ENCODE peak calls at places on chromosomes 11 and 22, in five cellular contexts. B is fibroblast of lung, N is A549, U is AG09309, O is transverse colon. J is an unnamed sample.

GRCh38 chr22:29442976-29443375 is 4.6 kb downstream of the RFPL1 start:
- DNase-seq in B (no peak), U (no peak), O (no peak), N (no peak), J (no peak)

GRCh38 chr11:112582366-112582765 is 321.7 kb upstream of the PLET1 start:
- DNase-seq in B (no peak), N (no peak), O (no peak), U (no peak), J (no peak)

GRCh38 chr22:27554106-27554814 is 247.3 kb downstream of the MN1 start:
- DNase-seq in N (no peak), O (peak), B (peak), U (no peak), J (peak)

GRCh38 chr22:37428649-37429586 is 1.6 kb upstream of the ELFN2 start:
- DNase-seq in N (peak), U (no peak), O (peak), B (peak), J (peak)

GRCh38 chr11:114397349-114397982 is 2.8 kb downstream of the C11orf71 start:
- DNase-seq in O (no peak), N (no peak), U (no peak), B (peak), J (no peak)

GRCh38 chr11:81655351-81655750 is 1078.3 kb downstream of the FAM181B start:
- DNase-seq in N (no peak), B (peak), O (no peak), U (no peak), J (no peak)

GRCh38 chr11:101915811-101916291 is 471 bp downstream of the ANGPTL5 start:
- DNase-seq in U (peak), B (peak), O (no peak), N (peak), J (no peak)

GRCh38 chr11:60955566-60955965 is 3.6 kb upstream of the SLC15A3 start:
- DNase-seq in U (no peak), B (no peak), O (no peak), N (no peak), J (no peak)

DNA sequence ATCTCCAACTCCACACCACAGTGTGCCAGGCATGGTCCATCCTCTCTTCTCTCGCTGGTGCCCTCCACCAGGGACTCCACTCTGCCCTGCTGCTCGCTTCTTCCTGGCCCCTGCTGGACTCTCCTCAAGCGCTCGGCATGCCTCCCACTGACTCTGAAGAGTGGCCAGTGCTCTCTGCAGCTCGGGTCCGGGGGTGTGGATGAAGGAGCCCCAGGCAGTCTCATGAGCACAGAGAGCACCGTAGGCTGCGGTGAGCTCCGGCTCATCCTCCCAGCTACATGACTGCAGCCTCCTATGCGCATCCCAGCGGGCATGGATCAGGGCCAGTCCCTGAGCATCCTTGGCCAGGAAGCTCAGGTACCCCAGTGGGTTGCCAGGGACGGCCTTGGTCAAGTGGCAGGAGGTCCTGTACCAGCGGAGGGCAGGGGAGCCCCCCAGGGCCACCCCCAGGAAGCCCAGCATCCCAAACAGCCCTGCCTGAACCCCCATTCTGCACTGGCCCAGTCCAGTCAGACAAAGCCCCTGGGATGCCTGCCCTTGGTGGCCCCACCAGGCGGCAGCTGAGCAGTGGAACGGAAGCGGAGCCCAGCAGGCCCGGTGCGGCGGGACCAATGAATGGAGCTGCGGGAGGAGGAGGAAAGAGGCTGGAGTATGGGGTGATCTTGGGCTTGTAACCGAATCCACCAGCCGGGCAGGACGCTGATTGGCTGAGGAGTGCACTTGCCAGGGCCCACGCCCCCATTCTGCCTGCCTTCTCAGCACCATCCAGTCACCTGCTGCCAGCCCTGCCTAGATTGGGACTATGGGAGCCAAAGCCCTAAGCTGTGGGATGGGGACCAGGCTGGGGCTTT is at the start of gene PLA2G3:
- DNase-seq in N (no peak), O (no peak), B (peak), U (no peak), J (peak)
- TF ChIP-seq CTCF in N (no peak), O (no peak), B (no peak), U (peak), J (no peak)

GRCh38 chr11:104637652-104638170 is 260.5 kb downstream of the CASP12 start:
- DNase-seq in N (no peak), B (no peak), O (no peak), U (no peak), J (no peak)
- H3K4me3 ChIP-seq in N (no peak), B (no peak), O (no peak), U (no peak), J (no peak)

GRCh38 chr11:87501388-87501787 is 463.7 kb downstream of the TMEM135 start:
- DNase-seq in B (no peak), N (no peak), U (no peak), O (no peak), J (no peak)
- TF ChIP-seq CTCF in B (no peak), N (no peak), U (no peak), O (no peak), J (no peak)

GRCh38 chr11:74141274-74141695 is 29.5 kb downstream of the C2CD3 start:
- DNase-seq in O (peak), B (no peak), N (peak), U (no peak), J (no peak)
- H3K4me3 ChIP-seq in O (no peak), B (no peak), N (no peak), U (no peak), J (no peak)

GRCh38 chr11:57214087-57214395 is 23.0 kb downstream of the APLNR start:
- DNase-seq in O (no peak), U (no peak), N (no peak), B (peak), J (no peak)
- TF ChIP-seq CTCF in O (no peak), U (no peak), N (no peak), B (no peak), J (no peak)

GRCh38 chr11:864928-865327 is 22.3 kb downstream of the TSPAN4 start:
- DNase-seq in N (no peak), O (no peak), B (no peak), U (no peak), J (no peak)

GRCh38 chr11:867856-868358 is 25.3 kb downstream of the TSPAN4 start:
- DNase-seq in U (no peak), O (no peak), B (no peak), N (no peak), J (no peak)

GRCh38 chr11:866481-866880 is 23.8 kb downstream of the TSPAN4 start:
- DNase-seq in N (no peak), B (no peak), U (no peak), O (no peak), J (no peak)

GRCh38 chr11:864118-864827 is 21.6 kb downstream of the TSPAN4 start:
- DNase-seq in B (no peak), N (no peak), O (no peak), U (no peak), J (no peak)

DNA sequence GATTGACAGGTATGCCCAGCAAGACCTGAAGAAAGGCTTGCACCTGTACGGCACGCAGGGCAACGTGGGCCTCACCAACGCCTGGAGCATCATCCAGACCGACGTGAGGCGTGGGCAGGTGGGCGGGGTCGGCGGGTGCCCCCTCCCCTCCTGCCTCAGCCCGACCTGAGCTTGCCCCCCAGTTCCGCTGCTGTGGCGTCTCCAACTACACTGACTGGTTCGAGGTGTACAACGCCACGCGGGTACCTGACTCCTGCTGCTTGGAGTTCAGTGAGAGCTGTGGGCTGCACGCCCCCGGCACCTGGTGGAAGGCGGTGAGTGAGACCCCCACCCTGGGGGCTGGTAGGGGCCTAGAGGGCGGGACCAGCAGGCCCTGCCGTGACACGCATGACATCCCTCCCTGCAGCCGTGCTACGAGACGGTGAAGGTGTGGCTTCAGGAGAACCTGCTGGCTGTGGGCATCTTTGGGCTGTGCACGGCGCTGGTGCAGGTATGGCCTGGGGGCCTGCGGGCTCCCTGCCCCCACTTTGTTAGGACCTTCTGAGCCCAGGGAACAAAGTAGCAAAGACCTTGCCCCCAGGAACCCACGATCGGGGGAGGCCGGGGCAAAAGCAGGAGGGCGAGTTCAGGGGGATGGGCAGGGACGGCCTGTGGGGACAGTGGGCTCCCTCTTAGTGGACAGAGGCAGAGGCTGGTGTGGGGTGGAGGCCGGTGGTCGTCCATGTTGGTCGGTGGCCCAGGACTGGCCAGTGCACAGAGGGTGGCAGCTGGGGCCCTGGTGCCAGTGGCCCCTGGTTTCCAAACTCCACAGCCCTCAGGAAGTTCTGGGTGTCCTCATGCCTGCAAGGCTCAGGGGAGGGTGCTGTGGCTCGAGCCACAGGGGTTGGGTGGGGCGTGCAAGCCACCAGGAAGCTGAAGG is 23.1 kb downstream of the TSPAN4 start:
- DNase-seq in N (no peak), U (no peak), B (no peak), O (no peak), J (no peak)
- H3K4me3 ChIP-seq in N (no peak), U (no peak), B (no peak), O (no peak), J (no peak)

GRCh38 chr11:1224491-1225385 is 1.9 kb downstream of the MUC5B start:
- DNase-seq in N (peak), B (no peak), O (peak), U (no peak), J (no peak)

GRCh38 chr11:1225386-1226225 is 2.7 kb downstream of the MUC5B start:
- DNase-seq in O (peak), N (no peak), U (no peak), B (no peak), J (no peak)

GRCh38 chr11:1227551-1228182 is 4.8 kb downstream of the MUC5B start:
- DNase-seq in B (no peak), U (no peak), O (peak), N (no peak), J (no peak)

GRCh38 chr11:1226981-1227550 is 4.2 kb downstream of the MUC5B start:
- DNase-seq in B (no peak), U (no peak), N (peak), O (peak), J (no peak)

GRCh38 chr11:1226226-1226961 is 3.5 kb downstream of the MUC5B start:
- DNase-seq in N (no peak), B (no peak), U (no peak), O (peak), J (no peak)
- TF ChIP-seq CTCF in N (no peak), B (no peak), U (no peak), O (no peak), J (no peak)

DNA sequence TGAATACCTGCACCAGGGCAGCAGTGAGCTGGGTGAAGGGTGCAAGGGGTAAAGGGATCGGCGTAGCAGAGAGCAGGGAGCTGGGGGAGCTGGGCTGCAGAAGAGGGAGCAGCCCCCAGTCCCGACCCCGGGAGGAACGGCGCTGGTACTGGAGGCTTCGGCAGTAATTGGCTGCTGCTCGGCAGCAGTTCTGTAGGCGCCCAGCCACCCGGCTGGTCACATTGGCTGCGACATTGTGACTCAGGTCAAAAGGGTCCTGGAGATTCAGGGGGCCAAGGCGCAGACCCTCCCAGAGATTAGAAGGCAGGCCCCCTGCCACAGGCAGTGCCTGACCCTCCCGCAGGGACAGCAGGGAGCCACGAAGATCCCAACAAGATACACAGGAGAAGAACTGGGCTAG is 2.1 kb upstream of the EEF1G start:
- DNase-seq in U (no peak), B (no peak), O (no peak), N (no peak), J (no peak)
- H3K4me3 ChIP-seq in U (peak), B (no peak), O (no peak), N (no peak), J (peak)

GRCh38 chr22:20129747-20130014 is 1.9 kb upstream of the ZDHHC8 start:
- DNase-seq in B (no peak), O (no peak), U (no peak), N (no peak), J (no peak)

GRCh38 chr22:20130739-20131592 is 638 bp upstream of the ZDHHC8 start:
- DNase-seq in O (peak), U (peak), B (peak), N (peak), J (peak)

GRCh38 chr22:20128902-20129746 is 2.5 kb upstream of the ZDHHC8 start:
- DNase-seq in U (no peak), N (peak), B (peak), O (peak), J (no peak)

GRCh38 chr22:20131593-20131855 is at the start of gene ZDHHC8:
- DNase-seq in O (peak), U (no peak), B (no peak), N (no peak), J (no peak)

GRCh38 chr22:20130319-20130718 is 1.3 kb upstream of the ZDHHC8 start:
- DNase-seq in U (no peak), B (no peak), O (no peak), N (no peak), J (no peak)
- TF ChIP-seq CTCF in U (no peak), B (no peak), O (no peak), N (no peak), J (no peak)